ENCODE peak calls at places on chromosomes 11 and 22, in eight cellular contexts. O, A, Z, X, K, B, M and T are unnamed samples.

GRCh38 chr11:64211181-64211872 is 4.8 kb downstream of the FERMT3 start:
- DNase-seq in A (no peak), B (no peak), M (peak; percentile 37), O (no peak), K (no peak), X (no peak), Z (no peak), T (no peak)

GRCh38 chr11:60370811-60371297 is 7.5 kb upstream of the MS4A7 start:
- DNase-seq in K (no peak), Z (no peak), A (no peak), O (no peak), M (no peak), B (no peak), X (no peak), T (no peak)

GRCh38 chr22:27810566-27810965 is 9.0 kb upstream of the MN1 start:
- DNase-seq in Z (peak; percentile 97), K (peak; percentile 61), B (no peak), A (peak; percentile 49), O (no peak), X (peak; percentile 59), M (no peak), T (peak; percentile 38)

GRCh38 chr11:69080361-69080973 is 31.7 kb downstream of the TPCN2 start:
- DNase-seq in M (peak; percentile 12), Z (no peak), K (no peak), A (peak; percentile 26), O (no peak), X (peak; percentile 25), B (no peak), T (peak; percentile 61)

GRCh38 chr22:24216541-24217209 is 28.2 kb downstream of the GGT5 start:
- DNase-seq in K (no peak), O (no peak), Z (no peak), A (no peak), B (no peak), X (no peak), M (no peak), T (no peak)

GRCh38 chr11:130876100-130876499 is 40.2 kb downstream of the SNX19 start:
- DNase-seq in Z (no peak), X (no peak), A (no peak), O (no peak), B (no peak), K (no peak), M (no peak), T (no peak)

GRCh38 chr11:12680246-12680939 is 6.2 kb downstream of the TEAD1 start:
- DNase-seq in O (peak; percentile 93), B (peak; percentile 91), M (peak; percentile 86), X (peak; percentile 95), Z (peak; percentile 84), K (peak; percentile 82), A (peak; percentile 92), T (peak; percentile 66)

GRCh38 chr11:45673441-45673840 is 8.0 kb upstream of the CHST1 start:
- DNase-seq in B (no peak), Z (no peak), X (no peak), O (no peak), M (no peak), K (no peak), A (no peak), T (no peak)

GRCh38 chr11:122038543-122038942 is 77.5 kb downstream of the BLID start:
- DNase-seq in M (no peak), B (no peak), A (peak; percentile 68), Z (no peak), O (peak; percentile 34), K (no peak), X (peak; percentile 89), T (peak; percentile 29)

GRCh38 chr11:74647404-74647803 is 55.0 kb downstream of the POLD3 start:
- DNase-seq in M (no peak), B (no peak), X (peak; percentile 27), K (no peak), A (peak; percentile 61), Z (no peak), O (no peak), T (no peak)

GRCh38 chr22:41976070-41976901 is 7.0 kb downstream of the SEPTIN3 start:
- DNase-seq in B (peak; percentile 72), M (peak; percentile 53), O (peak; percentile 69), Z (no peak), X (no peak), K (no peak), A (no peak), T (no peak)

GRCh38 chr11:8288824-8289223 is 25.1 kb upstream of the LMO1 start:
- DNase-seq in Z (no peak), K (no peak), X (no peak), O (no peak), B (no peak), M (no peak), A (no peak), T (no peak)

GRCh38 chr22:19143967-19144400 is 467 bp downstream of the ESS2 start:
- DNase-seq in Z (no peak), O (no peak), B (no peak), A (no peak), K (no peak), X (no peak), M (no peak), T (peak; percentile 54)

GRCh38 chr22:39135092-39135896 is 17.2 kb downstream of the CBX7 start:
- DNase-seq in B (no peak), A (no peak), K (peak; percentile 47), M (peak; percentile 46), O (peak; percentile 72), X (peak; percentile 24), Z (no peak), T (no peak)

GRCh38 chr11:833849-834311 is 1.1 kb downstream of the CD151 start:
- DNase-seq in O (no peak), B (no peak), K (no peak), X (no peak), Z (no peak), M (peak; percentile 59), A (no peak), T (no peak)

GRCh38 chr11:117221775-117222517 is 9.9 kb downstream of the PCSK7 start:
- DNase-seq in K (peak; percentile 71), M (peak; percentile 59), B (no peak), O (peak; percentile 61), Z (peak; percentile 95), A (peak; percentile 83), X (no peak), T (no peak)

GRCh38 chr11:130599073-130599654 is 150.7 kb downstream of the ADAMTS15 start:
- DNase-seq in K (no peak), A (peak; percentile 61), O (peak; percentile 37), X (peak; percentile 63), Z (peak; percentile 78), B (no peak), M (no peak), T (no peak)

GRCh38 chr22:46148885-46149492 is 1.3 kb upstream of the PPARA start:
- DNase-seq in A (no peak), X (no peak), K (no peak), M (peak; percentile 22), Z (no peak), B (no peak), O (no peak), T (no peak)

GRCh38 chr22:40443675-40444482 is 73.5 kb downstream of the SGSM3 start:
- DNase-seq in K (no peak), X (no peak), B (no peak), M (no peak), Z (no peak), O (no peak), A (no peak), T (no peak)

GRCh38 chr11:19777342-19778102 is 64.9 kb downstream of the NAV2 start:
- DNase-seq in K (no peak), O (peak; percentile 23), A (peak; percentile 78), Z (peak; percentile 66), M (peak; percentile 26), X (peak; percentile 76), B (no peak), T (peak; percentile 82)

GRCh38 chr11:3156282-3156660 is 8.8 kb downstream of the OSBPL5 start:
- DNase-seq in O (no peak), M (no peak), X (no peak), K (no peak), Z (no peak), A (peak; percentile 37), B (no peak), T (peak; percentile 71)

GRCh38 chr11:114315749-114316368 is 19.7 kb downstream of the NNMT start:
- DNase-seq in O (no peak), K (no peak), B (no peak), M (no peak), A (peak; percentile 49), Z (no peak), X (peak; percentile 76), T (no peak)

GRCh38 chr11:88709567-88709966 is 356.2 kb downstream of the GRM5 start:
- DNase-seq in M (no peak), A (no peak), O (no peak), Z (no peak), X (no peak), B (peak; percentile 89), K (no peak), T (no peak)

GRCh38 chr11:70468256-70469230 is 70.2 kb downstream of the CTTN start:
- DNase-seq in Z (no peak), B (peak; percentile 34), K (no peak), A (no peak), X (peak; percentile 21), O (no peak), M (no peak), T (no peak)

GRCh38 chr11:65606876-65607613 is 7.0 kb downstream of the MAP3K11 start:
- DNase-seq in M (peak; percentile 63), B (peak; percentile 97), Z (peak; percentile 98), A (peak; percentile 92), K (peak; percentile 96), X (peak; percentile 98), O (peak; percentile 99), T (peak; percentile 99)

GRCh38 chr11:116696381-116696941 is 76.3 kb downstream of the BUD13 start:
- DNase-seq in A (peak; percentile 4), K (no peak), B (no peak), O (no peak), Z (peak; percentile 38), M (no peak), X (peak; percentile 9), T (no peak)